ENCODE peak calls at places on chromosomes 16 and 17, in eight cellular contexts. G, E, Z, P, R, H, U and W are unnamed samples.

GRCh38 chr17:10987786-10988185 is 149.9 kb upstream of the PIRT start:
- DNase-seq in U (no peak), G (no peak), H (no peak), E (no peak), P (no peak), R (no peak), Z (no peak), W (no peak)

GRCh38 chr16:54359086-54359485 is 72.5 kb upstream of the IRX3 start:
- DNase-seq in P (no peak), Z (no peak), H (no peak), R (no peak), G (no peak), U (no peak), E (no peak), W (no peak)

GRCh38 chr16:30077656-30078055 is 1.9 kb downstream of the PPP4C start:
- DNase-seq in P (no peak), H (no peak), R (no peak), G (no peak), Z (no peak), U (no peak), E (no peak), W (no peak)

GRCh38 chr16:89721644-89722391 is 481 bp downstream of the ZNF276 start:
- DNase-seq in U (peak; percentile 83), Z (peak; percentile 55), P (peak; percentile 66), E (no peak), H (peak; percentile 80), R (peak; percentile 68), G (no peak), W (no peak)

GRCh38 chr17:73341350-73342056 is 29.7 kb upstream of the CDC42EP4 start:
- DNase-seq in E (no peak), Z (no peak), H (no peak), R (no peak), P (no peak), G (no peak), U (no peak), W (no peak)

GRCh38 chr17:82837586-82838320 is 2.1 kb downstream of the ZNF750 start:
- DNase-seq in U (no peak), E (no peak), H (no peak), Z (no peak), P (no peak), R (no peak), G (no peak), W (no peak)

GRCh38 chr16:59634951-59635350 is 900.8 kb upstream of the GOT2 start:
- DNase-seq in E (no peak), H (no peak), P (no peak), R (no peak), U (no peak), G (no peak), Z (no peak), W (no peak)

GRCh38 chr17:57744195-57745170 is 616 bp downstream of the CCDC182 start:
- DNase-seq in G (no peak), E (no peak), U (no peak), H (no peak), Z (no peak), P (no peak), R (no peak), W (no peak)

GRCh38 chr16:175145-175949 is 1.1 kb upstream of the HBA1 start:
- DNase-seq in Z (no peak), U (no peak), P (no peak), R (no peak), E (no peak), H (no peak), G (no peak), W (no peak)

GRCh38 chr17:40327735-40328385 is 18.9 kb downstream of the RARA start:
- DNase-seq in Z (peak; percentile 59), R (no peak), E (no peak), P (no peak), H (no peak), U (no peak), G (no peak), W (no peak)

GRCh38 chr16:24540575-24541240 is 1.3 kb downstream of the RBBP6 start:
- DNase-seq in Z (no peak), U (no peak), H (peak; percentile 29), P (no peak), G (no peak), R (no peak), E (no peak), W (no peak)

GRCh38 chr17:77693776-77694175 is 264.7 kb upstream of the TNRC6C start:
- DNase-seq in H (no peak), G (no peak), R (no peak), Z (no peak), U (no peak), P (no peak), E (no peak), W (no peak)

GRCh38 chr17:83029571-83029970 is 49.8 kb upstream of the METRNL start:
- DNase-seq in E (no peak), H (no peak), U (no peak), P (no peak), R (no peak), Z (no peak), G (no peak), W (no peak)

GRCh38 chr17:79835470-79835899 is 3.8 kb downstream of the CBX4 start:
- DNase-seq in Z (no peak), G (no peak), H (no peak), R (no peak), P (no peak), U (no peak), E (no peak), W (no peak)

GRCh38 chr16:56346131-56346890 is 79.0 kb downstream of the AMFR start:
- DNase-seq in U (no peak), E (no peak), Z (no peak), P (no peak), R (no peak), G (no peak), H (no peak), W (no peak)

GRCh38 chr16:11233727-11234376 is 22.2 kb downstream of the SOCS1 start:
- DNase-seq in E (no peak), H (peak; percentile 86), R (peak; percentile 64), Z (no peak), G (no peak), U (peak; percentile 60), P (no peak), W (no peak)

GRCh38 chr16:2828876-2829430 is 1.1 kb upstream of the ZG16B start:
- DNase-seq in H (no peak), G (no peak), U (no peak), E (no peak), P (no peak), Z (no peak), R (no peak), W (no peak)

GRCh38 chr17:17886253-17886652 is 49.5 kb upstream of the SREBF1 start:
- DNase-seq in H (no peak), E (no peak), Z (no peak), G (no peak), P (no peak), R (no peak), U (no peak), W (no peak)

GRCh38 chr16:68640972-68641371 is 4.1 kb upstream of the CDH3 start:
- DNase-seq in H (no peak), R (no peak), U (no peak), P (no peak), E (no peak), Z (no peak), G (no peak), W (no peak)

GRCh38 chr16:425740-426114 is 278 bp downstream of the RAB11FIP3 start:
- DNase-seq in U (no peak), P (no peak), R (no peak), Z (no peak), E (peak; percentile 28), H (peak; percentile 60), G (no peak), W (no peak)

GRCh38 chr16:89864421-89864820 is 9.0 kb upstream of the TCF25 start:
- DNase-seq in U (no peak), R (no peak), H (peak; percentile 23), P (no peak), G (no peak), Z (no peak), E (no peak), W (no peak)

GRCh38 chr17:67239597-67239996 is 5.4 kb downstream of the HELZ start:
- DNase-seq in P (no peak), Z (peak; percentile 78), G (no peak), H (no peak), E (no peak), U (no peak), R (no peak), W (peak; percentile 62)

GRCh38 chr17:72175787-72176515 is 55.1 kb downstream of the SOX9 start:
- DNase-seq in H (no peak), E (no peak), Z (peak; percentile 19), U (no peak), R (no peak), G (no peak), P (no peak), W (no peak)